ENCODE peak calls at places on chromosomes 1 and 21, in seven cellular contexts. One of them, this sample, is unnamed.

GRCh38 chr1:51420867-51421627 is 90.7 kb upstream of the TTC39A start:
- DNase-seq in dorsolateral prefrontal cortex: no peak
- DNase-seq in IMR-90: no peak
- DNase-seq in left ventricle myocardium inferior: no peak
- DNase-seq in tibial artery: no peak
- DNase-seq in upper lobe of right lung: no peak
- DNase-seq in substantia nigra: no peak
- DNase-seq in this sample: no peak

GRCh38 chr21:35646606-35647005 is 413.7 kb downstream of the SETD4 start:
- DNase-seq in upper lobe of right lung: no peak
- DNase-seq in substantia nigra: no peak
- DNase-seq in IMR-90: peak; percentile 52
- DNase-seq in left ventricle myocardium inferior: no peak
- DNase-seq in tibial artery: no peak
- DNase-seq in dorsolateral prefrontal cortex: no peak
- DNase-seq in this sample: no peak

GRCh38 chr21:33761104-33762036 is 119.1 kb downstream of the ITSN1 start:
- DNase-seq in tibial artery: peak; percentile 65
- DNase-seq in upper lobe of right lung: no peak
- DNase-seq in left ventricle myocardium inferior: no peak
- DNase-seq in substantia nigra: no peak
- DNase-seq in IMR-90: peak; percentile 99
- DNase-seq in dorsolateral prefrontal cortex: no peak
- DNase-seq in this sample: no peak

GRCh38 chr1:82108843-82109242 is 308.1 kb downstream of the ADGRL2 start:
- DNase-seq in upper lobe of right lung: no peak
- DNase-seq in left ventricle myocardium inferior: no peak
- DNase-seq in IMR-90: no peak
- DNase-seq in dorsolateral prefrontal cortex: no peak
- DNase-seq in substantia nigra: no peak
- DNase-seq in tibial artery: no peak
- DNase-seq in this sample: no peak

GRCh38 chr1:219897914-219898313 is 30.4 kb downstream of the SLC30A10 start:
- DNase-seq in dorsolateral prefrontal cortex: no peak
- DNase-seq in left ventricle myocardium inferior: no peak
- DNase-seq in substantia nigra: no peak
- DNase-seq in upper lobe of right lung: no peak
- DNase-seq in IMR-90: no peak
- DNase-seq in tibial artery: no peak
- DNase-seq in this sample: no peak

GRCh38 chr1:18681423-18681835 is 50.8 kb downstream of the PAX7 start:
- DNase-seq in upper lobe of right lung: no peak
- DNase-seq in left ventricle myocardium inferior: no peak
- DNase-seq in IMR-90: peak; percentile 16
- DNase-seq in tibial artery: no peak
- DNase-seq in dorsolateral prefrontal cortex: no peak
- DNase-seq in substantia nigra: no peak
- DNase-seq in this sample: no peak

GRCh38 chr1:161885013-161885412 is 118.9 kb downstream of the ATF6 start:
- DNase-seq in upper lobe of right lung: no peak
- DNase-seq in left ventricle myocardium inferior: no peak
- DNase-seq in dorsolateral prefrontal cortex: no peak
- DNase-seq in IMR-90: peak; percentile 93
- DNase-seq in tibial artery: no peak
- DNase-seq in substantia nigra: no peak
- DNase-seq in this sample: no peak

GRCh38 chr1:85344256-85344694 is 67.8 kb upstream of the BCL10 start:
- DNase-seq in left ventricle myocardium inferior: no peak
- DNase-seq in tibial artery: no peak
- DNase-seq in upper lobe of right lung: peak; percentile 71
- DNase-seq in IMR-90: peak; percentile 63
- DNase-seq in substantia nigra: no peak
- DNase-seq in dorsolateral prefrontal cortex: no peak
- DNase-seq in this sample: no peak

GRCh38 chr1:71964188-71964587 is 318.2 kb downstream of the NEGR1 start:
- DNase-seq in left ventricle myocardium inferior: no peak
- DNase-seq in upper lobe of right lung: no peak
- DNase-seq in IMR-90: peak; percentile 34
- DNase-seq in dorsolateral prefrontal cortex: no peak
- DNase-seq in tibial artery: no peak
- DNase-seq in substantia nigra: no peak
- DNase-seq in this sample: no peak

GRCh38 chr21:32525282-32525681 is 60.0 kb downstream of the TCP10L start:
- DNase-seq in tibial artery: no peak
- DNase-seq in IMR-90: no peak
- DNase-seq in dorsolateral prefrontal cortex: no peak
- DNase-seq in upper lobe of right lung: no peak
- DNase-seq in substantia nigra: no peak
- DNase-seq in left ventricle myocardium inferior: no peak
- DNase-seq in this sample: no peak
- H3K27ac ChIP-seq in tibial artery: no peak overlapping the region
- H3K27ac ChIP-seq in IMR-90: no peak overlapping the region
- H3K27ac ChIP-seq in dorsolateral prefrontal cortex: no peak overlapping the region
- H3K27ac ChIP-seq in upper lobe of right lung: no peak overlapping the region
- H3K27ac ChIP-seq in substantia nigra: no peak overlapping the region
- H3K27ac ChIP-seq in left ventricle myocardium inferior: peak overlapping the region; percentile 91
- H3K27ac ChIP-seq in this sample: no peak overlapping the region

DNA sequence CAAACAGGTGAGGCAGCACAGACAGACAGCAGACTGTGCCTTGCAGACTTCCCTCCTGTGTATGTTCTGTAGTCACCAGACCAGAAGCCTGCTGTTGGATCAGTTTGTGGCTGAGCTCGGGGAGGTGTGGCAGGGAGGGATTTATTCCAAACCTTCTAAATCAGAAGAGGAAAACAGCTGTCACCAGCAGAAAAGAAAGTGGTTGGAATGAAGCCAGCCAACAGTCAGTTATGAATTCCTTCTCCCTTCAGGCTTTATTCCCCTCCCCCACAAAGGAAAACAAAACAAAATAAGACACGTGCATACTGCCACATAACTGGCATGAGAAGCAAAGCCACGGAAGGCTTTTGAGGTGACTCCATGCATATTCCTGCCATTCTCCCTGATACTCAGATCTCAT is 19.0 kb upstream of the PIGV start:
- DNase-seq in dorsolateral prefrontal cortex: no peak
- DNase-seq in tibial artery: no peak
- DNase-seq in substantia nigra: no peak
- DNase-seq in upper lobe of right lung: no peak
- DNase-seq in left ventricle myocardium inferior: no peak
- DNase-seq in IMR-90: peak; percentile 76
- DNase-seq in this sample: no peak
- H3K27ac ChIP-seq in dorsolateral prefrontal cortex: peak overlapping the region; percentile 36
- H3K27ac ChIP-seq in tibial artery: peak overlapping the region; percentile 25
- H3K27ac ChIP-seq in substantia nigra: no peak overlapping the region
- H3K27ac ChIP-seq in upper lobe of right lung: no peak overlapping the region
- H3K27ac ChIP-seq in left ventricle myocardium inferior: peak overlapping the region; percentile 59
- H3K27ac ChIP-seq in IMR-90: peak overlapping the region; percentile 56
- H3K27ac ChIP-seq in this sample: no peak overlapping the region

DNA sequence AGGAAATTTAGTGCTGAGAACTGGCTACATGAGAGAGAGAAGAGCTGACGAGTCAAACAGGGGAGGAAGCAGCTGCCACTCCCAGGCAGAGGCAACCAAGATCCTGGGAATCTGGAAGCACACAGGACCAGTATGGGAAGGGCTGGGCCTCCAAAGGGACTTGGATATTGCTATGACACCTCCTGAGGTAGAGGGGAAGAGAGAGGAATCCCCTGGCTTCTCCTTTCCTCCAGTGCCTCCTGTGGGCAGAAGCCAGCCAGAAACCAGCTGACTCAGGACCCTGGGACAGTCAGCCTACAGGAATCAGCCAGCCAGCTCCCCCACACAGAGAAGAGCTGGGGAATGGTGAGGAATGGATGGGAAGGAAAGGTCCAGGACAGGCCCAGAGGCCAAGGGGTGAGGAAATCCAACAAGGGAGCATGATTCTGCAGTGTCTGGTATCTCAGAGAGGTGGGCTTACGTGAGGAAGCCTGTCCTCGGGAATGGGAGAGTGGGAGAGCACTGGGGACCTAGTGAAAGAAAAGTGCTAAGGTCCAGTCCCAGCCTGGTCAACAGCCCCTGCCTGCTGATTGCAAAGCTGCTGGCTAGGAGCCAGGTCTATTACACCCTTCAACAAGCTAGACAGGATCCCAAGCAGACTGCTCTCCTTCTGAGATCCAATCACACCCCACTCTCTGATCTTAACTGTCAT is 43.5 kb downstream of the NAV1 start:
- DNase-seq in tibial artery: peak; percentile 59
- DNase-seq in substantia nigra: no peak
- DNase-seq in dorsolateral prefrontal cortex: no peak
- DNase-seq in upper lobe of right lung: peak; percentile 51
- DNase-seq in IMR-90: peak; percentile 70
- DNase-seq in left ventricle myocardium inferior: no peak
- DNase-seq in this sample: no peak
- H3K27ac ChIP-seq in tibial artery: no peak overlapping the region
- H3K27ac ChIP-seq in substantia nigra: peak overlapping the region; percentile 75
- H3K27ac ChIP-seq in dorsolateral prefrontal cortex: peak overlapping the region; percentile 52
- H3K27ac ChIP-seq in upper lobe of right lung: no peak overlapping the region
- H3K27ac ChIP-seq in IMR-90: peak overlapping the region; percentile 61
- H3K27ac ChIP-seq in left ventricle myocardium inferior: peak overlapping the region; percentile 28
- H3K27ac ChIP-seq in this sample: no peak overlapping the region

DNA sequence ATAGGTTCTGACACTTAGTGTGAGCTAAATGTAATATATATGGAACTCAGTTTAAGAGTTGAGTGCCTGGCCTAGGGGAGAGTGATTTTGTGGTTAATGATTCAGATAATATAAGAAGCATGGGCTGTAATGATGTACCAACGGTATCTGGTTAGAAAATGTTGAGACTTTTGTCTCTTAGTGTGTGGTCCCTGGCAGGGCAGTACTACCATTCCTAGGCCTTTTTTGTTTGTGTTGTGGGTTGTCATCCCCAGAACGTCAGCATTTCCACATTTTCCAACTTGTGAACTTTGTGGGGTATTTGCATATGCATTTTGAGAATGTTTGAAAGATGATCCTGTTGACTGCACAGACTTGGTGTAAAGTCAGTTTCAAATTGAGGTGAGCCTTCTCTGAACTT is 11.4 kb downstream of the NEK7 start:
- DNase-seq in substantia nigra: no peak
- DNase-seq in upper lobe of right lung: no peak
- DNase-seq in IMR-90: peak; percentile 75
- DNase-seq in tibial artery: no peak
- DNase-seq in dorsolateral prefrontal cortex: no peak
- DNase-seq in left ventricle myocardium inferior: no peak
- DNase-seq in this sample: no peak
- H3K27ac ChIP-seq in substantia nigra: no peak overlapping the region
- H3K27ac ChIP-seq in upper lobe of right lung: no peak overlapping the region
- H3K27ac ChIP-seq in IMR-90: no peak overlapping the region
- H3K27ac ChIP-seq in tibial artery: no peak overlapping the region
- H3K27ac ChIP-seq in dorsolateral prefrontal cortex: no peak overlapping the region
- H3K27ac ChIP-seq in left ventricle myocardium inferior: peak overlapping the region; percentile 79
- H3K27ac ChIP-seq in this sample: no peak overlapping the region

DNA sequence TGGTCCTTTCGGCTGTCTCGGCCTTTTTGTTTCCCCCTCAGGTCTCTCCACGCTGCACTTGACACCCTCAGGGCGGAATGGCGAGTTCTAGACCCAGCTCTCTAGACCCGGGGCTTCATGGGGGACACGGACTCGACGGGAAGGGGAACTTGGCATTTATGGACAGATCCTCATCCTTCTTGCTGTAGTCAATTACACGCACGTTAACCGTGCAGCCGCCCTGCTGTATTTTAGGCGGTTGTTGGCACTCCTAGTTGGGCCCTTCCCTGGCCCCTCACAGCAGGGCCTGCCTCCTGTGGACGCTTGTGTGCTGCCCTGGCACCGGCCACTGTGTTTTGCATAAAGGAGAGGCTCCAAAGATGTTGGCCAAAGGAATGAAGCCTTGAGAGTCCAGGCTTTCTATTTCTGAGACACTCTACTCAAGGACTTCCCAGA is 558 bp upstream of the BTG3 start:
- DNase-seq in dorsolateral prefrontal cortex: peak; percentile 47
- DNase-seq in tibial artery: peak; percentile 73
- DNase-seq in upper lobe of right lung: peak; percentile 89
- DNase-seq in IMR-90: no peak
- DNase-seq in left ventricle myocardium inferior: no peak
- DNase-seq in substantia nigra: no peak
- DNase-seq in this sample: no peak
- H3K27ac ChIP-seq in dorsolateral prefrontal cortex: peak overlapping the region; percentile 85
- H3K27ac ChIP-seq in tibial artery: peak overlapping the region; percentile 96
- H3K27ac ChIP-seq in upper lobe of right lung: peak overlapping the region; percentile 91
- H3K27ac ChIP-seq in IMR-90: no peak overlapping the region
- H3K27ac ChIP-seq in left ventricle myocardium inferior: peak overlapping the region; percentile 86
- H3K27ac ChIP-seq in substantia nigra: peak overlapping the region; percentile 79
- H3K27ac ChIP-seq in this sample: peak overlapping the region; percentile 77

GRCh38 chr1:177978530-177978929 is 8.7 kb upstream of the SEC16B start:
- DNase-seq in upper lobe of right lung: no peak
- DNase-seq in tibial artery: no peak
- DNase-seq in left ventricle myocardium inferior: no peak
- DNase-seq in dorsolateral prefrontal cortex: no peak
- DNase-seq in IMR-90: no peak
- DNase-seq in substantia nigra: no peak
- DNase-seq in this sample: no peak

GRCh38 chr1:177973585-177973984 is 3.7 kb upstream of the SEC16B start:
- DNase-seq in IMR-90: no peak
- DNase-seq in left ventricle myocardium inferior: no peak
- DNase-seq in upper lobe of right lung: no peak
- DNase-seq in dorsolateral prefrontal cortex: no peak
- DNase-seq in tibial artery: no peak
- DNase-seq in substantia nigra: no peak
- DNase-seq in this sample: no peak

GRCh38 chr1:177979272-177979671 is 9.4 kb upstream of the SEC16B start:
- DNase-seq in dorsolateral prefrontal cortex: no peak
- DNase-seq in tibial artery: no peak
- DNase-seq in left ventricle myocardium inferior: no peak
- DNase-seq in upper lobe of right lung: no peak
- DNase-seq in IMR-90: no peak
- DNase-seq in substantia nigra: no peak
- DNase-seq in this sample: no peak

GRCh38 chr1:177976596-177976995 is 6.7 kb upstream of the SEC16B start:
- DNase-seq in upper lobe of right lung: no peak
- DNase-seq in left ventricle myocardium inferior: no peak
- DNase-seq in substantia nigra: no peak
- DNase-seq in tibial artery: no peak
- DNase-seq in dorsolateral prefrontal cortex: no peak
- DNase-seq in IMR-90: no peak
- DNase-seq in this sample: no peak

DNA sequence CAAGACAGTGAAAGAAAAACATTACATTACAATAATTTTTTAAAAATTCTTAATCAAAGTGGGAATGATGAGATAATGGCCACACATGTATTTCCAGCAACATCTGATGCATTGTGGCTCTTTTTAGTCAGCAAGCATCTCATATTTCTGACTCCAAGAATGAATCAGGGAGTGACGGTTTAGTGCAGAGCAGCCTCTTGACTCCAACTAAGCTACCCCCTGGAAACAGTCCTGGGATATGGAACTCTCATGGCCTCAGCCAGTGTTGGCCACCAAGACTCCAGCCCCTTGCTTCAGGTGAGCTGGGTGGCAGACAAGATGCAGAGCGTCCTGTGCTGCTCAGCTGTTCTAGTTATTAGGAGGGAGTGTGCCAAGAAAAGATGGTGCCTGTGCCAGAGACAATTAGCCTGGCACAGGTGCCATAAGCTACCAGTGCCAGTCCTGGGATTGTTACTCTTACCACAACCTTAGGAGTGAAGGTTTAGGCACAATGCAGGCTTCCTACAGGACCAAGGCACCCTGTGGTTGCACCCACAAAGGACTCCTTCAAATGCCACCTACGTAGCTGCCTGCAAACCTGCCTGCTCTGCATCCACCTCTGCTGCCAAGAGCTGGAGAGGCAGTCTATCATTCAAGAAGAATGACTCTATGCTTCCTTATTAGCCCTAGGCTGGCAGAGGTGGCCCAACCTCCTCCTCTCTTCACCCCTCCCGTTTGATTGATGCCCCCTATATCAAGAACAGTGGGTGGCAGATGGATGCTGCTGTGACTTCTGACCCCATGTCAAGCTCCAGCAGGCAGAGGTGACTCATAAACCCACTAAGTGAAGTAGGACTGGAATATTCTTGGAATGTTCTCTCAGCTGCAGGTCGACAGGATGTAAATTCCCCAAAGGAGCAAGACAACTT is 6.0 kb upstream of the SEC16B start:
- DNase-seq in left ventricle myocardium inferior: no peak
- DNase-seq in IMR-90: peak; percentile 88
- DNase-seq in tibial artery: no peak
- DNase-seq in dorsolateral prefrontal cortex: no peak
- DNase-seq in upper lobe of right lung: no peak
- DNase-seq in substantia nigra: no peak
- DNase-seq in this sample: no peak
- H3K27ac ChIP-seq in left ventricle myocardium inferior: no peak overlapping the region
- H3K27ac ChIP-seq in IMR-90: no peak overlapping the region
- H3K27ac ChIP-seq in tibial artery: no peak overlapping the region
- H3K27ac ChIP-seq in dorsolateral prefrontal cortex: no peak overlapping the region
- H3K27ac ChIP-seq in upper lobe of right lung: no peak overlapping the region
- H3K27ac ChIP-seq in substantia nigra: no peak overlapping the region
- H3K27ac ChIP-seq in this sample: no peak overlapping the region

This sample was measured in caudate nucleus.